ENCODE peak calls at places on chromosomes 4 and X, in ten cellular contexts. C, B, L, J, K, X, W, A, H and E are unnamed samples.

GRCh38 chrX:117743469-117744251 is 372.9 kb downstream of the KLHL13 start:
- DNase-seq in C (no peak), B (no peak), L (no peak), J (no peak), K (no peak), X (no peak), W (no peak), A (no peak), H (no peak), E (no peak)

GRCh38 chr4:84504821-84505220 is 5.7 kb upstream of the NKX6-1 start:
- DNase-seq in C (no peak), B (no peak), L (no peak), J (no peak), K (no peak), X (no peak), W (no peak), A (no peak), H (no peak), E (no peak)

GRCh38 chr4:68591204-68591603 is 15.1 kb upstream of the UGT2B17 start:
- DNase-seq in C (no peak), B (no peak), L (no peak), J (no peak), K (no peak), X (no peak), W (no peak), A (no peak), H (no peak), E (no peak)

GRCh38 chr4:105246712-105247111 is 100.0 kb downstream of the TET2 start:
- DNase-seq in C (peak), B (no peak), L (no peak), J (peak), K (peak), X (no peak), W (no peak), A (peak), H (no peak), E (no peak)

GRCh38 chrX:50333308-50333707 is 128.7 kb downstream of the CCNB3 start:
- DNase-seq in C (no peak), B (no peak), L (no peak), J (no peak), K (no peak), X (no peak), W (no peak), A (no peak), H (no peak), E (no peak)

GRCh38 chr4:48129307-48130014 is 4.6 kb downstream of the TXK start:
- DNase-seq in C (no peak), B (no peak), L (peak), J (peak), K (peak), X (no peak), W (no peak), A (no peak), H (no peak), E (no peak)

GRCh38 chrX:75603833-75604232 is 81.0 kb upstream of the ZDHHC15 start:
- DNase-seq in C (peak), B (no peak), L (no peak), J (peak), K (peak), X (no peak), W (no peak), A (peak), H (no peak), E (no peak)

GRCh38 chr4:14289708-14290107 is 662.2 kb upstream of the BOD1L1 start:
- DNase-seq in C (no peak), B (no peak), L (no peak), J (peak), K (peak), X (no peak), W (no peak), A (no peak), H (no peak), E (no peak)

GRCh38 chr4:128604840-128605239 is 204.7 kb upstream of the JADE1 start:
- DNase-seq in C (no peak), B (no peak), L (no peak), J (peak), K (peak), X (no peak), W (no peak), A (no peak), H (no peak), E (no peak)

GRCh38 chr4:123505077-123505456 is 108.5 kb downstream of the SPRY1 start:
- DNase-seq in C (no peak), B (no peak), L (no peak), J (no peak), K (peak), X (no peak), W (no peak), A (no peak), H (no peak), E (no peak)

GRCh38 chr4:29046166-29046565 is 1674.0 kb upstream of the PCDH7 start:
- DNase-seq in C (no peak), B (no peak), L (no peak), J (peak), K (peak), X (no peak), W (peak), A (peak), H (no peak), E (no peak)

GRCh38 chrX:20623448-20623847 is 356.7 kb upstream of the RPS6KA3 start:
- DNase-seq in C (no peak), B (no peak), L (no peak), J (peak), K (no peak), X (no peak), W (no peak), A (no peak), H (no peak), E (no peak)

GRCh38 chr4:6662591-6662990 is 22.1 kb downstream of the MRFAP1 start:
- DNase-seq in C (no peak), B (no peak), L (no peak), J (no peak), K (no peak), X (no peak), W (no peak), A (no peak), H (no peak), E (no peak)

GRCh38 chr4:76546282-76547166 is 111.5 kb downstream of the SHROOM3 start:
- DNase-seq in C (peak), B (no peak), L (no peak), J (peak), K (peak), X (no peak), W (no peak), A (peak), H (no peak), E (no peak)

GRCh38 chrX:97021680-97022079 is 138.0 kb downstream of the RPA4 start:
- DNase-seq in C (no peak), B (no peak), L (no peak), J (peak), K (peak), X (no peak), W (no peak), A (no peak), H (no peak), E (no peak)

GRCh38 chr4:16524911-16525574 is 298.8 kb upstream of the TAPT1 start:
- DNase-seq in C (peak), B (no peak), L (no peak), J (no peak), K (peak), X (peak), W (peak), A (peak), H (no peak), E (no peak)

GRCh38 chr4:2051086-2051485 is 8.0 kb upstream of the NAT8L start:
- DNase-seq in C (no peak), B (no peak), L (no peak), J (no peak), K (no peak), X (no peak), W (no peak), A (no peak), H (no peak), E (peak)

GRCh38 chrX:118345401-118346257 is at the start of gene WDR44:
- DNase-seq in C (peak), B (peak), L (peak), J (peak), K (peak), X (peak), W (peak), A (peak), H (peak), E (peak)

GRCh38 chrX:150372756-150373155 is 9.6 kb downstream of the MAMLD1 start:
- DNase-seq in C (no peak), B (no peak), L (no peak), J (no peak), K (no peak), X (no peak), W (no peak), A (no peak), H (no peak), E (no peak)

GRCh38 chr4:23373269-23373668 is 516.6 kb downstream of the PPARGC1A start:
- DNase-seq in C (no peak), B (no peak), L (no peak), J (no peak), K (peak), X (peak), W (no peak), A (no peak), H (no peak), E (peak)

GRCh38 chr4:169345207-169345788 is 74.5 kb upstream of the SH3RF1 start:
- DNase-seq in C (peak), B (no peak), L (no peak), J (peak), K (peak), X (no peak), W (peak), A (peak), H (no peak), E (no peak)